ENCODE peak calls at places on chromosomes 12 and 14, in seven cellular contexts. One of them, this sample, is unnamed.

GRCh38 chr14:93909429-93910128 is 17.6 kb upstream of the FAM181A start:
- DNase-seq in HEK293T: no peak
- DNase-seq in Kasumi-1: no peak
- DNase-seq in NCI-H69: no peak
- DNase-seq in hepatic stellate cell: no peak
- DNase-seq in AG04450: no peak
- DNase-seq in CD8-positive, alpha-beta T cell: no peak
- DNase-seq in this sample: no peak

GRCh38 chr14:95545769-95546168 is 10.9 kb downstream of the GLRX5 start:
- DNase-seq in HEK293T: no peak
- DNase-seq in Kasumi-1: no peak
- DNase-seq in NCI-H69: no peak
- DNase-seq in hepatic stellate cell: peak; percentile 81
- DNase-seq in AG04450: peak; percentile 71
- DNase-seq in CD8-positive, alpha-beta T cell: no peak
- DNase-seq in this sample: no peak

GRCh38 chr14:57979376-57980048 is 113.6 kb upstream of the SLC35F4 start:
- DNase-seq in HEK293T: no peak
- DNase-seq in Kasumi-1: no peak
- DNase-seq in NCI-H69: no peak
- DNase-seq in hepatic stellate cell: no peak
- DNase-seq in AG04450: no peak
- DNase-seq in CD8-positive, alpha-beta T cell: no peak
- DNase-seq in this sample: no peak

GRCh38 chr14:64830961-64831360 is 48.7 kb downstream of the SPTB start:
- DNase-seq in HEK293T: no peak
- DNase-seq in Kasumi-1: no peak
- DNase-seq in NCI-H69: no peak
- DNase-seq in hepatic stellate cell: no peak
- DNase-seq in AG04450: no peak
- DNase-seq in CD8-positive, alpha-beta T cell: no peak
- DNase-seq in this sample: no peak

GRCh38 chr14:57091030-57091608 is 177.6 kb downstream of the EXOC5 start:
- DNase-seq in HEK293T: no peak
- DNase-seq in Kasumi-1: no peak
- DNase-seq in NCI-H69: peak; percentile 44
- DNase-seq in hepatic stellate cell: no peak
- DNase-seq in AG04450: no peak
- DNase-seq in CD8-positive, alpha-beta T cell: no peak
- DNase-seq in this sample: no peak

GRCh38 chr12:75489613-75490210 is 9.2 kb downstream of the GLIPR1 start:
- DNase-seq in HEK293T: no peak
- DNase-seq in Kasumi-1: no peak
- DNase-seq in NCI-H69: no peak
- DNase-seq in hepatic stellate cell: no peak
- DNase-seq in AG04450: no peak
- DNase-seq in CD8-positive, alpha-beta T cell: no peak
- DNase-seq in this sample: no peak

GRCh38 chr12:5648692-5649338 is 216.9 kb downstream of the NTF3 start:
- DNase-seq in HEK293T: peak; percentile 39
- DNase-seq in Kasumi-1: no peak
- DNase-seq in NCI-H69: peak; percentile 78
- DNase-seq in hepatic stellate cell: peak; percentile 9
- DNase-seq in AG04450: peak; percentile 3
- DNase-seq in CD8-positive, alpha-beta T cell: no peak
- DNase-seq in this sample: peak; percentile 73

GRCh38 chr14:101541063-101541462 is 20.2 kb upstream of the DIO3 start:
- DNase-seq in HEK293T: no peak
- DNase-seq in Kasumi-1: no peak
- DNase-seq in NCI-H69: no peak
- DNase-seq in hepatic stellate cell: no peak
- DNase-seq in AG04450: no peak
- DNase-seq in CD8-positive, alpha-beta T cell: no peak
- DNase-seq in this sample: no peak

GRCh38 chr12:124515981-124516380 is 51.4 kb downstream of the NCOR2 start:
- DNase-seq in HEK293T: no peak
- DNase-seq in Kasumi-1: no peak
- DNase-seq in NCI-H69: no peak
- DNase-seq in hepatic stellate cell: no peak
- DNase-seq in AG04450: no peak
- DNase-seq in CD8-positive, alpha-beta T cell: no peak
- DNase-seq in this sample: no peak

GRCh38 chr12:94149781-94150482 is 1.6 kb downstream of the PLXNC1 start:
- DNase-seq in HEK293T: no peak
- DNase-seq in Kasumi-1: no peak
- DNase-seq in NCI-H69: peak; percentile 76
- DNase-seq in hepatic stellate cell: no peak
- DNase-seq in AG04450: no peak
- DNase-seq in CD8-positive, alpha-beta T cell: no peak
- DNase-seq in this sample: peak; percentile 61

GRCh38 chr14:45976001-45976400 is 675.6 kb downstream of the RPL10L start:
- DNase-seq in HEK293T: no peak
- DNase-seq in Kasumi-1: no peak
- DNase-seq in NCI-H69: no peak
- DNase-seq in hepatic stellate cell: no peak
- DNase-seq in AG04450: no peak
- DNase-seq in CD8-positive, alpha-beta T cell: no peak
- DNase-seq in this sample: no peak